ENCODE peak calls at places on chromosomes 12 and 14, in four cellular contexts. K, E, Q and C are unnamed samples.

GRCh38 chr12:64890873-64891468 is 66.5 kb downstream of the TBC1D30 start:
- DNase-seq in K (peak), E (no peak), Q (peak), C (no peak)

GRCh38 chr14:72619071-72619710 is 274.7 kb downstream of the DPF3 start:
- DNase-seq in K (no peak), E (no peak), Q (no peak), C (no peak)

GRCh38 chr12:19892186-19892585 is 452.9 kb downstream of the AEBP2 start:
- DNase-seq in K (no peak), E (no peak), Q (no peak), C (no peak)

GRCh38 chr14:94382684-94383663 is 5.4 kb downstream of the SERPINA1 start:
- DNase-seq in K (no peak), E (no peak), Q (no peak), C (no peak)

GRCh38 chr14:69617796-69618195 is 6.4 kb downstream of the SUSD6 start:
- DNase-seq in K (no peak), E (no peak), Q (no peak), C (no peak)

GRCh38 chr14:104190396-104191000 is 52.1 kb downstream of the KIF26A start:
- DNase-seq in K (no peak), E (no peak), Q (no peak), C (no peak)

GRCh38 chr12:8941691-8942478 is 7.6 kb downstream of the M6PR start:
- DNase-seq in K (no peak), E (no peak), Q (no peak), C (no peak)

GRCh38 chr12:76318773-76319594 is 29.2 kb downstream of the BBS10 start:
- DNase-seq in K (no peak), E (no peak), Q (no peak), C (no peak)

GRCh38 chr14:99899578-99900178 is 106.5 kb downstream of the EML1 start:
- DNase-seq in K (peak), E (no peak), Q (peak), C (no peak)

GRCh38 chr14:55704654-55705053 is 124.6 kb downstream of the KTN1 start:
- DNase-seq in K (no peak), E (no peak), Q (no peak), C (no peak)
- TF ChIP-seq CTCF in K (no peak), E (no peak), Q (no peak), C (no peak)

DNA sequence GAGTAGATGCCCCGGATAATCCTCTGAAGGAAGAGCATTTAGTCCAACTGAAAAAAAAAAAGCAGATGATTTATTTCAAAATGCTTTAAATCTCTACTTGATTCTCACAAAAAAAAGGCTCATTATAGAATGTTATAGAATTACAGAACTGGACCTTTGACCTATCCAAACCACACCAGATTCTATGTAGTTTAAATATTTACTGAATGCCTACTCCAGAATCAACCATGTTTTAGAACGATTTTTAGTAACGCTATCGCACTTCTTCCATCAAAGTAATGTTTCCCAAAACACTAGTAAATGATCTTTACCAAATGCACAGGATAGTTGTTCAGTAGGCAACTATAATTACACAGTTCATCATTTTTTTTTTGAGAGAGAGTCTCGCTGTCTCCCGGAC is 2.6 kb downstream of the RPS29 start:
- DNase-seq in K (no peak), E (no peak), Q (no peak), C (no peak)
- H3K4me3 ChIP-seq in K (no peak), E (peak), Q (peak), C (peak)

GRCh38 chr12:49014547-49014946 is 4.0 kb downstream of the PRKAG1 start:
- DNase-seq in K (peak), E (no peak), Q (no peak), C (no peak)
- TF ChIP-seq CTCF in K (peak), E (no peak), Q (no peak), C (peak)

GRCh38 chr12:119340604-119341003 is 6.1 kb downstream of the CCDC60 start:
- DNase-seq in K (no peak), E (no peak), Q (no peak), C (no peak)

GRCh38 chr12:119341988-119342387 is 7.5 kb downstream of the CCDC60 start:
- DNase-seq in K (no peak), E (no peak), Q (no peak), C (no peak)

GRCh38 chr12:119343130-119343529 is 8.6 kb downstream of the CCDC60 start:
- DNase-seq in K (no peak), E (no peak), Q (no peak), C (no peak)

GRCh38 chr12:119334459-119335170 is at the start of gene CCDC60:
- DNase-seq in K (no peak), E (no peak), Q (no peak), C (no peak)

GRCh38 chr12:119338593-119339363 is 4.2 kb downstream of the CCDC60 start:
- DNase-seq in K (no peak), E (no peak), Q (no peak), C (no peak)
- H3K4me3 ChIP-seq in K (no peak), E (no peak), Q (no peak), C (no peak)

DNA sequence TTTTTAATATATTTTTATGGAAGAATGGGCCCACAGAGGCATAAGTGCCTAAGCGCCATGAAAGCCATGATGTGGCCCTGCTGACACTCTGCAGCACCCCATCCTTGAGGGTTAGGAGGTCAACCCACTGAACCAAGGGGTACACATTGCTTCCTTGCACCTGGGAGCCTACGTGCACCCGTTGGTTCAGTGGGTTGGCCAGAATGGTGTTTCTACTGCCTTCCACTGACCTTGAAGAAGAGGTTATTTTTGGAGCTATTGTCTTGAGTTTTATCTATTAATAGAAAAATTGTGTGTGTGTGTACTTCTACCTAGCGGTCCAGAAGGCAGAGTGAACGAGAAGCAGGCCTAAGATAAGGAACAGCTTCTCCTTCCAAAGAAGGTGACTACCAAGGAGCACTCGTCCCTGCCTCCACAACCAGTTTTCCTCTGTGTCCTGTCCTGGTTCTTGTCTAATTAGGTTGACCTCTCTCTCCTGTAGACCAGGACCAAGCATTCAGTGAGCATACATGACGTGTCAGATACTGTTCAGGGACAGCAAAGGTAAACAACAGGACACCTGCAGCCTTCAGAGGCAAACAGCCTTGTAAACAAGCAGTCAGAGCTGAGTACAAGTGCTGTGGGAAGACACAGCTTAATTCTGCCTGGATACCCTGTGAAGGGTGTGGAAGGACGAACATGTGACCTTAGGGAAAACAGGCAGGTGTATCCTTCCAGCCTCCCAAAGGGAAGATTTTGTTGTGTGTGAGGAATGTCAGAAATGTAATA is 30.4 kb upstream of the PLEK2 start:
- DNase-seq in K (no peak), E (no peak), Q (no peak), C (no peak)
- TF ChIP-seq CTCF in K (no peak), E (no peak), Q (no peak), C (no peak)

GRCh38 chr12:54428050-54429013 is 9.3 kb upstream of the ITGA5 start:
- DNase-seq in K (peak), E (no peak), Q (no peak), C (no peak)

GRCh38 chr12:54431911-54432814 is 13.1 kb upstream of the ITGA5 start:
- DNase-seq in K (peak), E (no peak), Q (no peak), C (peak)

GRCh38 chr12:54430471-54431075 is 11.5 kb upstream of the ITGA5 start:
- DNase-seq in K (peak), E (no peak), Q (no peak), C (no peak)

GRCh38 chr12:54426690-54427089 is 7.6 kb upstream of the ITGA5 start:
- DNase-seq in K (no peak), E (no peak), Q (no peak), C (no peak)

DNA sequence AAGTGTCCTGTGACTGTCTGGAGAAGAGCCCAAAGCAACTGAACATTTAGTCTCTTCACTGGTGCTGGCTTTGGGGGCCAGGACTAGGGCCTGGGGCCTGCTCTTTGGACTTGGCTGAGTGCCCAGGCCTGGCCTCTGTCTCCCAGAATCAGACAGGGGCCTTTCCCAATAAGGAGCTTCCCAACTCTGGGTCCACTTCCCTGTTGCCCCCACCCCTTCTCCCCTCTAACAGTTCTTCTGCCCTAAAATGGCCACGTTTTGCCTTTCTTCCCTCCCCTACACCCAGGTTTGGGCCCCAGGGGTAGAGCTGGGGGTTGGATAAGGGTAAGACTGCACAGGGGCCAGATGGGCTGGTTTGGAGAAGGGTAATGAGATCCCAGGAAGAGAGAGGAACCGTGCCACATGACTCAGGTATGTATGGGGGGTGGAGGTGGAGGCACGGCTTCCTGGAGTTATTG is 10.0 kb upstream of the ITGA5 start:
- DNase-seq in K (no peak), E (no peak), Q (no peak), C (no peak)
- H3K4me3 ChIP-seq in K (no peak), E (no peak), Q (no peak), C (no peak)